ENCODE peak calls at places on chromosomes 16 and 17, in six cellular contexts. C is stimulated activated CD4-positive, alpha-beta T cell treated with anti-CD3 and anti-CD28 coated beads, Interleukin-15, amount 100 ng/mL, for 1 hour; L is iPS DF 6.9; P is MCF 10A; U is stimulated activated CD8-positive, alpha-beta memory T cell treated with anti-CD3 and anti-CD28 coated beads, Interleukin-4, amount 100 ng/mL, for 48 hours; Q is erythroblast. K is an unnamed sample.

GRCh38 chr16:9072806-9073341 is 18.6 kb upstream of the HAPSTR1 start:
- DNase-seq in U (peak), C (no peak), L (no peak), Q (no peak), P (peak), K (peak)

GRCh38 chr16:695355-696089 is 5.3 kb upstream of the WDR24 start:
- DNase-seq in U (peak), Q (peak), C (peak), L (no peak), P (peak), K (peak)

GRCh38 chr17:55390364-55390977 is 31.2 kb downstream of the MMD start:
- DNase-seq in L (no peak), Q (no peak), U (no peak), P (no peak), C (no peak), K (no peak)

GRCh38 chr16:23424292-23424958 is 28.6 kb downstream of the COG7 start:
- DNase-seq in P (peak), U (no peak), C (no peak), L (no peak), Q (no peak), K (peak)

GRCh38 chr17:33234930-33235685 is 58.0 kb downstream of the ASIC2 start:
- DNase-seq in Q (no peak), C (no peak), L (no peak), U (no peak), P (peak), K (peak)

GRCh38 chr16:30076276-30076791 is 540 bp downstream of the PPP4C start:
- DNase-seq in Q (no peak), C (no peak), U (no peak), L (no peak), P (peak), K (no peak)

GRCh38 chr17:48878920-48879898 is 13.4 kb upstream of the ATP5MC1 start:
- DNase-seq in P (peak), L (peak), C (peak), Q (peak), U (peak), K (peak)

GRCh38 chr17:50453901-50454300 is 14.8 kb downstream of the CHAD start:
- DNase-seq in C (no peak), P (no peak), L (no peak), U (no peak), Q (no peak), K (no peak)

GRCh38 chr16:48158296-48158695 is 2.5 kb upstream of the ABCC12 start:
- DNase-seq in P (peak), Q (no peak), L (no peak), C (no peak), U (peak), K (peak)

GRCh38 chr16:30407794-30408534 is 558 bp downstream of the ZNF771 start:
- DNase-seq in Q (no peak), L (no peak), C (no peak), U (no peak), P (peak), K (no peak)

GRCh38 chr16:14101415-14101814 is 30.3 kb downstream of the MRTFB start:
- DNase-seq in Q (no peak), C (no peak), P (no peak), L (no peak), U (no peak), K (no peak)

K was measured in bronchial epithelial cell.